ENCODE peak calls at places on chromosomes 13 and 19, in four cellular contexts. One of them, this sample, is unnamed.
A peak's percentile ranks its signal among the peaks of the same experiment; 100 is the strongest.

GRCh38 chr19:4523306-4524110 is 5.2 kb upstream of the PLIN4 start:
- DNase-seq in keratinocyte: no peak
- DNase-seq in GM23248: peak; percentile 58
- DNase-seq in H1: no peak
- DNase-seq in this sample: no peak

GRCh38 chr19:19900124-19900523 is 622 bp upstream of the ZNF93 start:
- DNase-seq in keratinocyte: no peak
- DNase-seq in GM23248: peak; percentile 75
- DNase-seq in H1: no peak
- DNase-seq in this sample: peak; percentile 24

GRCh38 chr19:39971380-39971841 is 446 bp downstream of the PSMC4 start:
- DNase-seq in keratinocyte: no peak
- DNase-seq in GM23248: peak; percentile 51
- DNase-seq in H1: no peak
- DNase-seq in this sample: no peak

GRCh38 chr13:70424928-70425327 is 316.7 kb upstream of the KLHL1 start:
- DNase-seq in keratinocyte: no peak
- DNase-seq in GM23248: no peak
- DNase-seq in H1: no peak
- DNase-seq in this sample: no peak

GRCh38 chr13:48446454-48446853 is 33.5 kb upstream of the LPAR6 start:
- DNase-seq in keratinocyte: no peak
- DNase-seq in GM23248: peak; percentile 80
- DNase-seq in H1: no peak
- DNase-seq in this sample: peak; percentile 37

GRCh38 chr13:49669735-49670309 is 21.5 kb downstream of the EBPL start:
- DNase-seq in keratinocyte: no peak
- DNase-seq in GM23248: peak; percentile 81
- DNase-seq in H1: no peak
- DNase-seq in this sample: peak; percentile 67

GRCh38 chr19:29612121-29612520 is 6.0 kb downstream of the POP4 start:
- DNase-seq in keratinocyte: no peak
- DNase-seq in GM23248: no peak
- DNase-seq in H1: no peak
- DNase-seq in this sample: no peak

GRCh38 chr19:43486412-43486811 is 18.1 kb downstream of the PHLDB3 start:
- DNase-seq in keratinocyte: no peak
- DNase-seq in GM23248: no peak
- DNase-seq in H1: no peak
- DNase-seq in this sample: no peak

GRCh38 chr19:48137411-48137810 is 26.8 kb upstream of the PLA2G4C start:
- DNase-seq in keratinocyte: no peak
- DNase-seq in GM23248: no peak
- DNase-seq in H1: no peak
- DNase-seq in this sample: no peak

GRCh38 chr19:3368848-3369336 is 2.5 kb downstream of the NFIC start:
- DNase-seq in keratinocyte: no peak
- DNase-seq in GM23248: peak; percentile 56
- DNase-seq in H1: no peak
- DNase-seq in this sample: no peak

GRCh38 chr19:708154-709141 is at the start of gene PALM:
- DNase-seq in keratinocyte: no peak
- DNase-seq in GM23248: no peak
- DNase-seq in H1: no peak
- DNase-seq in this sample: peak; percentile 60

GRCh38 chr13:110233181-110233641 is 73.7 kb downstream of the COL4A1 start:
- DNase-seq in keratinocyte: no peak
- DNase-seq in GM23248: peak; percentile 92
- DNase-seq in H1: no peak
- DNase-seq in this sample: peak; percentile 67

GRCh38 chr13:104140557-104140956 is 1074.3 kb upstream of the SLC10A2 start:
- DNase-seq in keratinocyte: no peak
- DNase-seq in GM23248: no peak
- DNase-seq in H1: no peak
- DNase-seq in this sample: peak; percentile 19

GRCh38 chr13:32032780-32033179 is 1.2 kb downstream of the FRY start:
- DNase-seq in keratinocyte: no peak
- DNase-seq in GM23248: no peak
- DNase-seq in H1: no peak
- DNase-seq in this sample: no peak

GRCh38 chr13:112028481-112028880 is 38.5 kb upstream of the SOX1 start:
- DNase-seq in keratinocyte: no peak
- DNase-seq in GM23248: no peak
- DNase-seq in H1: no peak
- DNase-seq in this sample: no peak

GRCh38 chr19:54521022-54521859 is 18.6 kb downstream of the LAIR2 start:
- DNase-seq in keratinocyte: no peak
- DNase-seq in GM23248: no peak
- DNase-seq in H1: no peak
- DNase-seq in this sample: no peak

GRCh38 chr13:109088101-109088500 is 458.7 kb downstream of the MYO16 start:
- DNase-seq in keratinocyte: no peak
- DNase-seq in GM23248: no peak
- DNase-seq in H1: no peak
- DNase-seq in this sample: no peak

GRCh38 chr19:41997121-41997850 is 3.3 kb upstream of the ATP1A3 start:
- DNase-seq in keratinocyte: no peak
- DNase-seq in GM23248: peak; percentile 75
- DNase-seq in H1: no peak
- DNase-seq in this sample: peak; percentile 64
- TF ChIP-seq EZH2 in keratinocyte: no peak
- TF ChIP-seq EZH2 in GM23248: no peak
- TF ChIP-seq EZH2 in H1: no peak
- TF ChIP-seq EZH2 in this sample: no peak

DNA sequence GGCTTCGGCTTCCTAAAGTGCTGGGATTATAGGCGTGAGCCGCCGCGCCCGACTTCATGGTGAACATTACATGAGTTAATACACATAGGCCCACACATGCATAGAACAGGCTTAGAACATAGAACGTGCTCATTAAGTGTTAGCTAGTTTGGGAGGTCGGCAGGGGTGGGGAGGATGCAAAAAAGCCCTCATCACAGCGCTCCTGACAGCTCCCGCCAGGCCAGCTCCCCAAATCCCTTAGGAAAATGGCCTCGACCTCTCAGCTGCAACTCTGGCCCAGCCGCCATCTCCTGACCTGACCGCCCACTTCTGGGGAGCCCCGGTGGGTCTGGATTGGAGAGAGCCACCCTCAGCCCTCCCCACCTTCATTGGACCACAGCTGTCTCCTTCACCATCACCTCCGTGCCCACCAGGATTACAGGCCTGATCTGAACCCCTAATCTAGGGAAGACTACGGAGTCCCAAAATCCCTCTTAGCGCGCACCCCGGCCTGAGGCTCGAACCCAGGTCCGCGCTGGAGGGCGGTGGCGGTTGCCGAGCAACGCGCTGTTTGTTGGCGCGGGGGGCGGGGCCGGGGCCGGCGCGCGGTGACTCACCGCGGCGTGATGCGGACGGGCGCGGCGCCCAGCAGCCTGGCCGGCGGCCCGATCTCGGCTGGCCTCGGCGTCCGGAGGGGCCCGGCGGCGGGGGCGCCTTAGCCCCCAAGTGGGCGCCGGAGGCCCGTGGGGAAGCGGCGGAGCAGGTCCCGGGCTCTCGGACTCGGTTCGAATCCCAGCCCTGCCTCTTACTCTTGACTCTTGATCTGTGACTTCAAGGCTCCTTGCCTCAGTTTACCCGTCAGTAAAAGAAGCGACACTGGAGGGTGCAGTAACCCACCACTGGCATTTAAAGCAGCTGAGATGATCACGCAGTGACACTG is 26.7 kb upstream of the NANOS3 start:
- DNase-seq in keratinocyte: no peak
- DNase-seq in GM23248: peak; percentile 89
- DNase-seq in H1: no peak
- DNase-seq in this sample: peak; percentile 86
- H3K4me1 ChIP-seq in keratinocyte: peaks cover 48% of the 10 kb centered on the region
- H3K4me1 ChIP-seq in GM23248: peaks cover 53% of the 10 kb centered on the region
- H3K4me1 ChIP-seq in H1: peaks cover 6% of the 10 kb centered on the region
- H3K4me1 ChIP-seq in this sample: peaks cover 37% of the 10 kb centered on the region

DNA sequence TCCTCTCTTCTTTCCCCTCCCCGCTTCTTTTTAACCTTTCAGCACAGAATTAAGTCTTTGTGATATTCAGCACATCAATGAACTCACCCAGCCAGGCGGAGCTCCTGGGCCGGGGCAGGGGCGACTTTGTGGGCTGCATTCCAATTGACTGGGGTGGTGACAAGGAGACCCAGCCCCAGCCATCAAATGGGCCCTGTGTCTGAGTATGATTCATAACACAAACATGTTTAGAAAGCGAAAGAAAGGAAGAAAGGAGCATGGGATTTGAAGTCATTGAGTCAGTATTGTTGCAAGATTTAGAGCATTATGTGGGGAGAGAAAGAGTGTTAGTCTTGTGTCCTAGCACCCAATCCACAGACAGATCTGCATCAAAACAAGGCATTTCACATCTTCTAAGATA is 185.3 kb downstream of the LHFPL6 start:
- DNase-seq in keratinocyte: no peak
- DNase-seq in GM23248: peak; percentile 63
- DNase-seq in H1: peak; percentile 47
- DNase-seq in this sample: peak; percentile 51
- H3K4me3 ChIP-seq in keratinocyte: no peak overlapping the region
- H3K4me3 ChIP-seq in GM23248: peak overlapping the region; percentile 47
- H3K4me3 ChIP-seq in H1: peak overlapping the region; percentile 43
- H3K4me3 ChIP-seq in this sample: peak overlapping the region; percentile 11

GRCh38 chr13:20160346-20161274 is at the start of gene GJA3:
- DNase-seq in keratinocyte: no peak
- DNase-seq in GM23248: peak; percentile 79
- DNase-seq in H1: no peak
- DNase-seq in this sample: peak; percentile 63

GRCh38 chr13:20157387-20157786 is 3.5 kb downstream of the GJA3 start:
- DNase-seq in keratinocyte: no peak
- DNase-seq in GM23248: peak; percentile 25
- DNase-seq in H1: no peak
- DNase-seq in this sample: peak; percentile 40

GRCh38 chr13:20161951-20162300 is 1.1 kb upstream of the GJA3 start:
- DNase-seq in keratinocyte: no peak
- DNase-seq in GM23248: no peak
- DNase-seq in H1: no peak
- DNase-seq in this sample: no peak

GRCh38 chr13:20161275-20161950 is 561 bp upstream of the GJA3 start:
- DNase-seq in keratinocyte: no peak
- DNase-seq in GM23248: peak; percentile 64
- DNase-seq in H1: no peak
- DNase-seq in this sample: peak; percentile 50

DNA sequence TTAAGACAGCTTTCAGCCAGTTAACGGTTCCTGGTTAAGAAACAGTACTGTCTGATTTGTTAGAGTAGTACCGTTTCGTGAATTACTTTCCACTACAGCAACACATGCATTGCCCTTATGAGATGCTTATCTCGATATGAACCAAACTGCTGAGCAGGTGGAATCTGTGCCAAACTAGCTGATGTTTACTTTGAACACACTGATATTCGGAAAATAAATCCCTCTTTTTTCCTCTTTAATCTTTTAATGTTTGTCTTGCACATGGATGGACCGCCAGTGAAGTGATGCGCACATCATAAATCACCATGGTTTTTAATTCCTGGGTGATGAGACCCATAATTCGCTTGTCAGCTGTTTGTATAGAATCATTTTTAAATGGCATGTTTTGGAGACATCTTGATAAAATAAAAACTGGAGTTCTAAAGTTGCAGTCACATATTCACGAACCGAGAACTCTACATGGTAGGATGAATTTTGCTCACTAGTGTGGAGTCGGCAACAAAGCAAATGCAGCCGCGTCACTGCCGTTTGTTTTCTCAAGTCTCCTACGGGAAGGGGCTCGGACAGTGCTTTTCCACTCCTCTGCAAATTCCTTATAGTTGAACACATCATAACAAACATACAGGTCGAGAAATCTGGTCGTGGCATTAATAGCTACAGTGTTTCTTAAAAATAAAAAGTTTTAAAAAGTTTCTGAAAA is 1.1 kb downstream of the GJA3 start:
- DNase-seq in keratinocyte: no peak
- DNase-seq in GM23248: peak; percentile 73
- DNase-seq in H1: no peak
- DNase-seq in this sample: peak; percentile 45
- TF ChIP-seq EZH2 in keratinocyte: peak; percentile 59
- TF ChIP-seq EZH2 in GM23248: no peak
- TF ChIP-seq EZH2 in H1: no peak
- TF ChIP-seq EZH2 in this sample: no peak

GRCh38 chr19:18654469-18654868 is 17.6 kb downstream of the KLHL26 start:
- DNase-seq in keratinocyte: no peak
- DNase-seq in GM23248: no peak
- DNase-seq in H1: no peak
- DNase-seq in this sample: no peak
- H3K4me1 ChIP-seq in keratinocyte: peaks cover 3% of the 10 kb centered on the region
- H3K4me1 ChIP-seq in GM23248: peaks cover 18% of the 10 kb centered on the region
- H3K4me1 ChIP-seq in H1: no peaks in the 10 kb centered on the region
- H3K4me1 ChIP-seq in this sample: peaks cover 10% of the 10 kb centered on the region

This sample was measured in A673.